ENCODE peak calls at places on chromosomes 11 and 22, in ten cellular contexts. J, E, O, A, I, P, G, D, F and W are unnamed samples.
A peak's percentile ranks its signal among the peaks of the same experiment; 100 is the strongest.

GRCh38 chr22:27212617-27213177 is 555.3 kb downstream of the MIAT start:
- DNase-seq in J (peak; percentile 97), F (peak; percentile 86), G (peak; percentile 60), A (no peak), I (peak; percentile 60), O (peak; percentile 60), P (no peak), E (peak; percentile 100), D (no peak), W (no peak)

GRCh38 chr22:46574993-46575914 is 37.8 kb upstream of the CELSR1 start:
- DNase-seq in A (peak; percentile 78), J (peak; percentile 65), D (peak; percentile 51), F (no peak), E (no peak), G (peak; percentile 16), O (no peak), P (peak; percentile 46), I (peak; percentile 43), W (no peak)

GRCh38 chr11:9691865-9692264 is 28.0 kb downstream of the SWAP70 start:
- DNase-seq in J (no peak), I (no peak), P (peak; percentile 23), E (peak; percentile 76), O (no peak), F (no peak), D (no peak), G (no peak), A (no peak), W (no peak)

GRCh38 chr11:70844387-70844786 is 408.0 kb downstream of the SHANK2 start:
- DNase-seq in P (no peak), O (no peak), I (no peak), A (no peak), J (no peak), E (no peak), G (no peak), D (no peak), F (no peak), W (no peak)

GRCh38 chr11:79155237-79155636 is 285.6 kb downstream of the TENM4 start:
- DNase-seq in P (no peak), A (no peak), O (no peak), G (no peak), F (no peak), I (no peak), J (no peak), D (no peak), E (no peak), W (no peak)

GRCh38 chr22:46614070-46614931 is 5.9 kb upstream of the GRAMD4 start:
- DNase-seq in I (no peak), A (no peak), G (no peak), P (no peak), D (peak; percentile 62), J (no peak), F (no peak), E (no peak), O (no peak), W (no peak)

GRCh38 chr11:10444725-10445286 is 10.3 kb upstream of the AMPD3 start:
- DNase-seq in G (no peak), E (no peak), J (no peak), O (no peak), P (no peak), F (no peak), D (no peak), A (no peak), I (no peak), W (no peak)

GRCh38 chr11:46127150-46127638 is 5.9 kb upstream of the PHF21A start:
- DNase-seq in G (no peak), F (no peak), D (peak; percentile 48), O (no peak), A (no peak), I (no peak), E (peak; percentile 84), P (peak; percentile 84), J (no peak), W (no peak)

GRCh38 chr11:35304393-35304790 is 115.0 kb downstream of the SLC1A2 start:
- DNase-seq in D (no peak), E (peak; percentile 88), F (no peak), O (no peak), P (no peak), J (no peak), G (no peak), A (no peak), I (no peak), W (no peak)

GRCh38 chr22:49210606-49211005 is 617.1 kb downstream of the BRD1 start:
- DNase-seq in D (peak; percentile 10), G (no peak), F (no peak), P (no peak), O (no peak), A (peak; percentile 16), I (no peak), E (no peak), J (peak; percentile 52), W (peak; percentile 32)

GRCh38 chr11:61657566-61657965 is 22.6 kb upstream of the DAGLA start:
- DNase-seq in P (no peak), F (no peak), E (no peak), G (no peak), A (no peak), J (no peak), D (no peak), O (no peak), I (no peak), W (no peak)

DNA sequence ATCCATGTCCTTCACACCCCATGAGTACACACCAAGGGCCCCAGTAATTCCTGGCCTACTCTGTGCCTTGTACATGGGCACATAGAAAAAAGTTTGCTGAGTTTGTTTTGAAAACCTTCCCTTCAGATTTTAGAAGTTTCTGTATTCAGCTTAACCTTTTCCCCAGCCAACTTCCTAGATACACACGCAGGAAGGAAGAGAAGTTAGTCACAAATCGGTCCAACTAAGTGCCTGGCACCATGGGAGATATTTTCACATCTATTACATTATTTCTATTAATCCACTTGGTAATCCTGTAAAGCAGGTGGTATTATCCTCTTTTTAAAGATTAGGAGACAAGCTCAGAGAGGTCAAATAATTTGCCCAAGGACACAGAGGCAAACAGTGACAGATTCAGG is 5.8 kb downstream of the LIMK2 start:
- DNase-seq in O (no peak), A (no peak), E (peak; percentile 10), D (no peak), J (no peak), F (no peak), G (no peak), P (no peak), I (no peak), W (no peak)
- H3K4me1 ChIP-seq in O (peaks cover 53% of the 10 kb centered on the region), A (peaks cover 59% of the 10 kb centered on the region), E (peaks cover under 1% of the 10 kb centered on the region), D (peaks cover 74% of the 10 kb centered on the region), J (peaks cover 6% of the 10 kb centered on the region), F (no peaks in the 10 kb centered on the region), G (peaks cover 18% of the 10 kb centered on the region), P (peaks cover 4% of the 10 kb centered on the region), I (peaks cover under 1% of the 10 kb centered on the region), W (peaks cover 27% of the 10 kb centered on the region)

GRCh38 chr11:15745266-15745665 is 611.1 kb downstream of the SOX6 start:
- DNase-seq in I (no peak), O (no peak), G (no peak), J (no peak), F (no peak), E (no peak), P (no peak), D (no peak), A (no peak), W (no peak)

GRCh38 chr11:15747671-15748070 is 608.7 kb downstream of the SOX6 start:
- DNase-seq in P (no peak), J (no peak), F (no peak), E (no peak), O (no peak), D (no peak), I (no peak), G (no peak), A (no peak), W (no peak)

GRCh38 chr11:15743244-15743629 is 613.1 kb downstream of the SOX6 start:
- DNase-seq in F (no peak), I (no peak), J (no peak), A (no peak), O (no peak), E (no peak), P (no peak), G (no peak), D (no peak), W (no peak)

GRCh38 chr11:15742626-15743243 is 613.6 kb downstream of the SOX6 start:
- DNase-seq in G (no peak), P (no peak), A (no peak), I (no peak), O (no peak), D (no peak), J (no peak), F (no peak), E (no peak), W (no peak)

DNA sequence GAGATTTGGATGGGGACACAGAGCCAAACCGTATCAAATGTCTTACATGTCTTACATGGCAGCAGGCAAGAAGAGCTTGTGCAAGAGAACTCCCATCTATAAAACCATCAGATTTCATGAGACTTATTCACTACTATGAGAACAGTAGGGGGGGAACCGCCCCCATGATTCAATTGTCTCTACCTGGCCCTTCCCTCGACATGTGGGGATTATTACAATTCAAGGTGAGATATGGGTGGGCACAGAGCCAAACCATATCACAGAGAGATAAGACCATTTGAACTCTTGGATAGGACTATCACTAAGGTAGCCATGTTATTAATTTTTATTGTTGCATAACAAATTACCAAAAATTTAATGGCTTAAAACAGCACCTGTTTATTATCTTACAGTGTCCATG is 611.7 kb downstream of the SOX6 start:
- DNase-seq in D (no peak), A (no peak), O (no peak), G (no peak), J (no peak), F (no peak), I (no peak), P (no peak), E (no peak), W (no peak)
- H3K4me3 ChIP-seq in D (no peak overlapping the region), A (no peak overlapping the region), O (no peak overlapping the region), G (no peak overlapping the region), J (no peak overlapping the region), F (no peak overlapping the region), I (no peak overlapping the region), P (no peak overlapping the region), E (no peak overlapping the region), W (no peak overlapping the region)

GRCh38 chr11:12797996-12798395 is 123.8 kb downstream of the TEAD1 start:
- DNase-seq in E (no peak), A (no peak), P (no peak), O (no peak), I (no peak), J (no peak), D (no peak), F (no peak), G (no peak), W (no peak)
- H3K4me1 ChIP-seq in E (peaks cover 41% of the 10 kb centered on the region), A (peaks cover 44% of the 10 kb centered on the region), P (peaks cover 53% of the 10 kb centered on the region), O (peaks cover 41% of the 10 kb centered on the region), I (peaks cover 51% of the 10 kb centered on the region), J (peaks cover 39% of the 10 kb centered on the region), D (peaks cover 38% of the 10 kb centered on the region), F (no peaks in the 10 kb centered on the region), G (peaks cover 50% of the 10 kb centered on the region), W (peaks cover 48% of the 10 kb centered on the region)

DNA sequence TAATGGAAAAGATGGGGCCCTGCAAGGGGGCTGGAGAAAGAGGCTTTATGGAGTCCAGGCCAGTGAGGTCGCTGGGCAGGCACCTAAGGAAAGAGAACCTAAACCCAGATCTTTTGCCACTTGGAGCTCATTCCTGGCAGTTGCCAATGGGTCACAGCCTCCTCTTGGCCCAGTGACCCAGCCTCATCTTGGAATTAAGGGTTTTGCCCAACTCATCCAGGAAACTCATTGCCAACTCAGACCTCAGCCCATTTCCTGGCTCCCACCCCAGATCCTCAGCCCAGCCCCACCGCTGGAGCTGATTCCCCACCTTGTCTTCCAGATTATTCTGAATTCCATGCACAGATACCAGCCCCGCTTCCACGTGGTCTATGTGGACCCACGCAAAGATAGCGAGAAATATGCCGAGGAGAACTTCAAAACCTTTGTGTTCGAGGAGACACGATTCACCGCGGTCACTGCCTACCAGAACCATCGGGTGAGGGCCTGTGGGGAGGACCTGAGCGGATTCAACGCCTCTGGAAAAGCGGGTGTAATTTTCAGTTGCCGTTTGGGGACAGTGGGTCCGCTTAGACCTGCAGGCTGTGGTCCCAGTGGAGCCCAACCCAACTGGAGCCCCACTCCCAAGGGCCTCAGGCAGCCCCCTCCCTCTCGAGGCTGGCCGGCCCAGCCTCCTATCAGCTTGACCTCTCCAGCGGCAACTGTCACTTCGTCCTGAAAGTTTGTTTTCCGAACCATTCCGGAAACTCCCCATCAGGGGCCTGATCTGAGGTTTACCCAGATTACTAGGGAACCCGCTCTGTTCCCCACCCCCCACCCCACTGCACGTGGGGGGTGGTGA is 4.3 kb downstream of the TBX1 start:
- DNase-seq in I (no peak), E (no peak), A (peak; percentile 31), G (no peak), O (no peak), P (no peak), J (no peak), F (no peak), D (no peak), W (no peak)
- H3K4me3 ChIP-seq in I (no peak overlapping the region), E (no peak overlapping the region), A (no peak overlapping the region), G (no peak overlapping the region), O (no peak overlapping the region), P (peak overlapping the region; percentile 87), J (no peak overlapping the region), F (no peak overlapping the region), D (no peak overlapping the region), W (no peak overlapping the region)